ENCODE peak calls at places on chromosome 18, in five cellular contexts. W is stimulated activated CD4-positive, alpha-beta T cell treated with anti-CD3 and anti-CD28 coated beads, Interleukin-1b, Interleukin-23, amount 100 ng/mL, for 24 hours; A is iris pigment epithelial cell; U is nephron progenitor cell; S is suprapubic skin. F is an unnamed sample.

GRCh38 chr18:7830468-7830867 is 263.4 kb downstream of the PTPRM start:
- DNase-seq in S (no peak), U (no peak), A (peak; percentile 38), W (no peak), F (no peak)

GRCh38 chr18:7303306-7303705 is 72.4 kb downstream of the LRRC30 start:
- DNase-seq in U (no peak), S (no peak), A (peak; percentile 19), W (no peak), F (no peak)

GRCh38 chr18:12628706-12629702 is 28.9 kb downstream of the SPIRE1 start:
- DNase-seq in S (no peak), A (peak; percentile 87), W (no peak), U (no peak), F (no peak)

GRCh38 chr18:59067873-59068272 is 71.8 kb upstream of the SEC11C start:
- DNase-seq in S (no peak), W (no peak), U (peak; percentile 22), A (peak; percentile 48), F (no peak)

GRCh38 chr18:12048010-12048826 is 45.4 kb upstream of the ANKRD62 start:
- DNase-seq in A (no peak), U (no peak), W (no peak), S (no peak), F (peak; percentile 45)

GRCh38 chr18:40293311-40293710 is 1661.7 kb upstream of the PIK3C3 start:
- DNase-seq in U (no peak), A (peak; percentile 30), S (no peak), W (no peak), F (no peak)

GRCh38 chr18:10518595-10519273 is 7.1 kb upstream of the NAPG start:
- DNase-seq in W (no peak), U (peak; percentile 29), A (peak; percentile 32), S (no peak), F (peak; percentile 56)

GRCh38 chr18:23723121-23723520 is 33.9 kb downstream of the LAMA3 start:
- DNase-seq in S (no peak), A (peak; percentile 36), U (no peak), W (no peak), F (no peak)

GRCh38 chr18:9506046-9506792 is 30.9 kb downstream of the RALBP1 start:
- DNase-seq in A (peak; percentile 23), U (no peak), S (no peak), W (no peak), F (no peak)

GRCh38 chr18:50973367-50974126 is 5.7 kb downstream of the ELAC1 start:
- DNase-seq in U (no peak), W (no peak), A (peak; percentile 68), S (no peak), F (no peak)

GRCh38 chr18:78972930-78973331 is 6.7 kb upstream of the SALL3 start:
- DNase-seq in U (no peak), A (no peak), S (no peak), W (no peak), F (no peak)

GRCh38 chr18:9751371-9752031 is 43.4 kb downstream of the RAB31 start:
- DNase-seq in S (peak; percentile 13), U (no peak), W (no peak), A (no peak), F (peak; percentile 26)

GRCh38 chr18:23226930-23227728 is 91.8 kb downstream of the CABLES1 start:
- DNase-seq in W (no peak), A (peak; percentile 90), U (no peak), S (peak; percentile 86), F (no peak)

GRCh38 chr18:21489119-21489750 is 111.3 kb downstream of the ESCO1 start:
- DNase-seq in S (no peak), U (peak; percentile 26), W (no peak), A (peak; percentile 63), F (no peak)

GRCh38 chr18:55455938-55456337 is 132.1 kb downstream of the TCF4 start:
- DNase-seq in W (no peak), U (no peak), S (no peak), A (peak; percentile 15), F (no peak)

GRCh38 chr18:47594063-47594462 is 336.4 kb downstream of the SMAD2 start:
- DNase-seq in A (no peak), W (no peak), S (no peak), U (no peak), F (no peak)

GRCh38 chr18:44079602-44080001 is 601.1 kb upstream of the SETBP1 start:
- DNase-seq in U (no peak), A (peak; percentile 92), S (no peak), W (no peak), F (no peak)

GRCh38 chr18:77101410-77102245 is 31.0 kb downstream of the MBP start:
- DNase-seq in A (peak; percentile 99), U (no peak), W (no peak), S (peak; percentile 94), F (peak; percentile 43)

GRCh38 chr18:62374410-62374965 is 49.4 kb downstream of the TNFRSF11A start:
- DNase-seq in A (no peak), U (no peak), W (no peak), S (no peak), F (no peak)

GRCh38 chr18:59612461-59612860 is 84.8 kb downstream of the CCBE1 start:
- DNase-seq in U (no peak), S (no peak), W (no peak), A (peak; percentile 59), F (no peak)

GRCh38 chr18:72543362-72544055 is 633 bp downstream of the CBLN2 start:
- DNase-seq in A (no peak), U (peak; percentile 53), W (no peak), S (no peak), F (peak; percentile 52)

GRCh38 chr18:75130591-75131274 is 78.2 kb downstream of the PTGR3 start:
- DNase-seq in S (peak; percentile 47), W (no peak), A (no peak), U (no peak), F (peak; percentile 41)

GRCh38 chr18:48662021-48662661 is 123.3 kb downstream of the CTIF start:
- DNase-seq in W (no peak), U (no peak), A (peak; percentile 87), S (no peak), F (no peak)

GRCh38 chr18:4510709-4511108 is 55.6 kb upstream of the DLGAP1 start:
- DNase-seq in U (no peak), A (peak; percentile 11), S (no peak), W (no peak), F (peak; percentile 76)

GRCh38 chr18:26771524-26771923 is 94.0 kb downstream of the AQP4 start:
- DNase-seq in U (no peak), S (no peak), W (no peak), A (peak; percentile 7), F (no peak)

F was measured in ecto neural progenitor cell.